ENCODE peak calls at places on chromosome 12, in eight cellular contexts. B, Q, W, O, J, X, G and H are unnamed samples.

GRCh38 chr12:39443704-39444234 is 849 bp upstream of the KIF21A start:
- DNase-seq in B (no peak), Q (peak; percentile 75), W (no peak), O (no peak), J (no peak), X (no peak), G (no peak), H (no peak)

GRCh38 chr12:11862794-11863193 is 207.9 kb upstream of the BCL2L14 start:
- DNase-seq in B (no peak), Q (no peak), W (no peak), O (no peak), J (no peak), X (no peak), G (no peak), H (no peak)

GRCh38 chr12:8950702-8951478 is 1.4 kb upstream of the M6PR start:
- DNase-seq in B (no peak), Q (peak; percentile 5), W (no peak), O (peak; percentile 48), J (no peak), X (no peak), G (no peak), H (no peak)

GRCh38 chr12:81300454-81300853 is 222.6 kb downstream of the ACSS3 start:
- DNase-seq in B (no peak), Q (no peak), W (no peak), O (no peak), J (no peak), X (no peak), G (no peak), H (no peak)

GRCh38 chr12:78697817-78698415 is 166.7 kb upstream of the SYT1 start:
- DNase-seq in B (no peak), Q (no peak), W (no peak), O (no peak), J (no peak), X (no peak), G (peak; percentile 19), H (no peak)

GRCh38 chr12:104740668-104741067 is 217.4 kb downstream of the SLC41A2 start:
- DNase-seq in B (no peak), Q (peak; percentile 18), W (no peak), O (peak; percentile 69), J (no peak), X (no peak), G (no peak), H (no peak)

GRCh38 chr12:23230899-23231298 is 605.9 kb downstream of the ETNK1 start:
- DNase-seq in B (no peak), Q (no peak), W (no peak), O (no peak), J (no peak), X (no peak), G (no peak), H (no peak)

GRCh38 chr12:64256166-64256800 is 34.2 kb upstream of the KICS2 start:
- DNase-seq in B (no peak), Q (peak; percentile 71), W (no peak), O (peak; percentile 55), J (no peak), X (peak; percentile 68), G (peak; percentile 4), H (no peak)

GRCh38 chr12:94753071-94753779 is 102.9 kb upstream of the TMCC3 start:
- DNase-seq in B (no peak), Q (no peak), W (no peak), O (no peak), J (no peak), X (no peak), G (no peak), H (peak; percentile 52)

GRCh38 chr12:3326156-3326849 is 164.7 kb upstream of the PRMT8 start:
- DNase-seq in B (no peak), Q (no peak), W (no peak), O (no peak), J (no peak), X (no peak), G (no peak), H (no peak)

GRCh38 chr12:11872055-11872454 is 198.7 kb upstream of the BCL2L14 start:
- DNase-seq in B (no peak), Q (no peak), W (no peak), O (no peak), J (no peak), X (no peak), G (no peak), H (no peak)

GRCh38 chr12:34406996-34407300 is 384.7 kb downstream of the ALG10 start:
- DNase-seq in B (no peak), Q (no peak), W (peak; percentile 39), O (no peak), J (peak; percentile 63), X (no peak), G (no peak), H (peak; percentile 6)
- H3K9me3 ChIP-seq in B (no peaks in the 10 kb centered on the region), Q (peaks cover 9% of the 10 kb centered on the region), W (peaks cover 24% of the 10 kb centered on the region), O (peaks cover 5% of the 10 kb centered on the region), J (peaks cover 100% of the 10 kb centered on the region), X (peaks cover 40% of the 10 kb centered on the region), G (peaks cover 26% of the 10 kb centered on the region), H (no peaks in the 10 kb centered on the region)

GRCh38 chr12:6355491-6356373 is 13.9 kb upstream of the TNFRSF1A start:
- DNase-seq in B (no peak), Q (no peak), W (no peak), O (no peak), J (no peak), X (no peak), G (no peak), H (no peak)

GRCh38 chr12:6351622-6352021 is 9.7 kb upstream of the TNFRSF1A start:
- DNase-seq in B (no peak), Q (no peak), W (no peak), O (no peak), J (no peak), X (no peak), G (no peak), H (no peak)

GRCh38 chr12:6352198-6353173 is 10.6 kb upstream of the TNFRSF1A start:
- DNase-seq in B (no peak), Q (no peak), W (no peak), O (no peak), J (no peak), X (no peak), G (no peak), H (no peak)

GRCh38 chr12:6356374-6356820 is 14.5 kb upstream of the TNFRSF1A start:
- DNase-seq in B (no peak), Q (no peak), W (no peak), O (no peak), J (no peak), X (no peak), G (no peak), H (no peak)

GRCh38 chr12:6354539-6355393 is 12.9 kb upstream of the TNFRSF1A start:
- DNase-seq in B (no peak), Q (peak; percentile 73), W (no peak), O (no peak), J (no peak), X (no peak), G (no peak), H (peak; percentile 42)
- H3K27ac ChIP-seq in B (no peak overlapping the region), Q (no peak overlapping the region), W (no peak overlapping the region), O (no peak overlapping the region), J (no peak overlapping the region), X (no peak overlapping the region), G (no peak overlapping the region), H (no peak overlapping the region)

GRCh38 chr12:132766380-132767085 is 4.9 kb upstream of the ANKLE2 start:
- DNase-seq in B (no peak), Q (peak; percentile 38), W (no peak), O (no peak), J (peak; percentile 64), X (peak; percentile 21), G (no peak), H (peak; percentile 85)
- H3K4me1 ChIP-seq in B (peaks cover 10% of the 10 kb centered on the region), Q (no peaks in the 10 kb centered on the region), W (peaks cover 14% of the 10 kb centered on the region), O (peaks cover 20% of the 10 kb centered on the region), J (peaks cover 76% of the 10 kb centered on the region), X (no peaks in the 10 kb centered on the region), G (peaks cover 5% of the 10 kb centered on the region), H (peaks cover 4% of the 10 kb centered on the region)

GRCh38 chr12:132355742-132356681 is 26.6 kb upstream of the GALNT9 start:
- DNase-seq in B (no peak), Q (no peak), W (no peak), O (no peak), J (peak; percentile 63), X (no peak), G (no peak), H (peak; percentile 31)
- H3K9me3 ChIP-seq in B (no peaks in the 10 kb centered on the region), Q (no peaks in the 10 kb centered on the region), W (no peaks in the 10 kb centered on the region), O (no peaks in the 10 kb centered on the region), J (peaks cover 6% of the 10 kb centered on the region), X (no peaks in the 10 kb centered on the region), G (peaks cover 22% of the 10 kb centered on the region), H (no peaks in the 10 kb centered on the region)

GRCh38 chr12:69738351-69739286 is at the start of gene RAB3IP:
- DNase-seq in B (peak; percentile 88), Q (peak; percentile 90), W (peak; percentile 91), O (peak; percentile 89), J (peak; percentile 98), X (peak; percentile 60), G (no peak), H (peak; percentile 94)
- H3K27ac ChIP-seq in B (peak within 1 kb of the TSS; percentile 49), Q (peak within 1 kb of the TSS; percentile 90), W (peak within 1 kb of the TSS; percentile 68), O (peak within 1 kb of the TSS; percentile 67), J (peak within 1 kb of the TSS; percentile 87), X (peak within 1 kb of the TSS; percentile 73), G (peak within 1 kb of the TSS; percentile 81), H (peak within 1 kb of the TSS; percentile 62)

DNA sequence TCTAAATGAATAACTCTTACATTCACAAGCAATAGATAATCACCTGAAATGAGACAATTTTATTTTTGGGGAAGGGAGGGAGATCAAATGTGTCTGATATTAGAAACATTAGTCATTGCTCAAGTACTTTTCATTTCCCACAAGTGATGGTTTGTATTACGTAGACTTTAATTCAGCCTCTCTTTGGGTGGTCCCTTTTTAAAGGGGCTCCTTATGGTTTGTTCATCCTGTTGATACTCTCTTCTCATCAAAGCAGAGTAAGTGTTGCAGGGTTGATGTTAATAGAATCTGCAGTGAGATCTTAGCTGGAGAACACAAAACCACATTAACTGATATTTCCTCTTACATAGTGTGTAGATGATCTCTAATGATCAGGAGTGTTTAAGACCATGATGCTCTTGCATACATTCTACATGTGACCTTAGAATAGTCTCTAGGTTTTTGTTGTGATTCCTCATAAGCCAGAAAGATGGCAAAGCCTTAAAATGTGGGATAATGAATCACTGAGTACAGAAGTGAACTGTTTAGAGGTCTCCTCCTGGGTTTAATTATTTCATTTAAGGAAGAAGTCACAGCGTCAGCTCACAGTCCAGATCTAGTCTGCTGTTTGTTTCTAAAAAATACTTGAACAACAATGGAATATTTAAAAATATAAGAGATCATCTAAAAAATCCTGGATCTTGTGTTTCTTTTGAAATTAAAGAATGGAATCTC is 87.4 kb upstream of the PTPRR start:
- DNase-seq in B (no peak), Q (no peak), W (no peak), O (no peak), J (no peak), X (no peak), G (no peak), H (no peak)
- H3K4me1 ChIP-seq in B (no peaks in the 10 kb centered on the region), Q (no peaks in the 10 kb centered on the region), W (no peaks in the 10 kb centered on the region), O (no peaks in the 10 kb centered on the region), J (no peaks in the 10 kb centered on the region), X (no peaks in the 10 kb centered on the region), G (no peaks in the 10 kb centered on the region), H (no peaks in the 10 kb centered on the region)

GRCh38 chr12:88931598-88931997 is 351.3 kb upstream of the KITLG start:
- DNase-seq in B (no peak), Q (no peak), W (no peak), O (peak; percentile 4), J (no peak), X (no peak), G (no peak), H (no peak)
- H3K9me3 ChIP-seq in B (no peaks in the 10 kb centered on the region), Q (no peaks in the 10 kb centered on the region), W (no peaks in the 10 kb centered on the region), O (no peaks in the 10 kb centered on the region), J (no peaks in the 10 kb centered on the region), X (no peaks in the 10 kb centered on the region), G (no peaks in the 10 kb centered on the region), H (no peaks in the 10 kb centered on the region)